ENCODE peak calls at places on chromosome 3, in nine cellular contexts. V, B, E, N, P, Y, L, Z and U are unnamed samples.

GRCh38 chr3:13204177-13204581 is 130.9 kb upstream of the IQSEC1 start:
- DNase-seq in L (no peak), P (no peak), V (no peak), N (no peak), Y (no peak), Z (no peak), B (no peak), E (peak), U (no peak)

GRCh38 chr3:33392703-33393125 is 47.5 kb downstream of the UBP1 start:
- DNase-seq in L (no peak), E (no peak), Y (peak), B (no peak), Z (peak), V (no peak), N (no peak), P (peak), U (peak)

GRCh38 chr3:24495334-24495994 is 814 bp upstream of the THRB start:
- DNase-seq in Y (peak), E (peak), L (no peak), V (no peak), N (no peak), B (peak), Z (no peak), P (no peak), U (peak)

GRCh38 chr3:5494913-5495519 is 307.5 kb downstream of the EDEM1 start:
- DNase-seq in B (no peak), V (no peak), Z (no peak), Y (no peak), E (no peak), L (no peak), N (no peak), P (no peak), U (no peak)

GRCh38 chr3:119457260-119457659 is 6.2 kb downstream of the TMEM39A start:
- DNase-seq in P (peak), Z (no peak), V (no peak), Y (no peak), B (no peak), E (no peak), N (no peak), L (no peak), U (no peak)

GRCh38 chr3:134449951-134450350 is 35.8 kb downstream of the ANAPC13 start:
- DNase-seq in V (no peak), P (no peak), L (no peak), E (no peak), Y (no peak), B (no peak), N (no peak), Z (no peak), U (no peak)

GRCh38 chr3:152335273-152335672 is 66.5 kb downstream of the MBNL1 start:
- DNase-seq in B (no peak), V (no peak), L (no peak), P (no peak), N (no peak), Z (no peak), E (no peak), Y (no peak), U (no peak)

GRCh38 chr3:9211155-9211950 is 38.1 kb downstream of the SRGAP3 start:
- DNase-seq in N (no peak), B (no peak), V (no peak), Y (no peak), L (no peak), E (no peak), P (peak), Z (peak), U (no peak)

GRCh38 chr3:8617921-8618320 is 26.7 kb downstream of the SSUH2 start:
- DNase-seq in N (no peak), L (no peak), E (no peak), Z (no peak), V (no peak), Y (no peak), B (no peak), P (no peak), U (peak)

GRCh38 chr3:71847794-71848193 is 62.8 kb upstream of the PROK2 start:
- DNase-seq in B (no peak), P (no peak), V (no peak), N (no peak), E (no peak), Z (no peak), L (no peak), Y (no peak), U (no peak)

GRCh38 chr3:25471081-25471768 is 43.2 kb downstream of the RARB start:
- DNase-seq in V (no peak), N (no peak), P (peak), L (no peak), B (peak), Y (no peak), Z (peak), E (no peak), U (no peak)

GRCh38 chr3:64651286-64651685 is 36.5 kb downstream of the ADAMTS9 start:
- DNase-seq in B (no peak), L (no peak), E (no peak), V (no peak), Y (no peak), P (no peak), N (no peak), Z (no peak), U (no peak)

GRCh38 chr3:158264894-158265293 is 155.0 kb downstream of the RSRC1 start:
- DNase-seq in Y (no peak), P (no peak), E (no peak), Z (no peak), V (no peak), N (no peak), L (no peak), B (no peak), U (no peak)

GRCh38 chr3:8490079-8490552 is 11.5 kb upstream of the LMCD1 start:
- DNase-seq in Y (no peak), E (no peak), L (no peak), N (no peak), Z (peak), B (no peak), V (no peak), P (peak), U (no peak)

GRCh38 chr3:115292677-115293076 is 145.6 kb upstream of the ZBTB20 start:
- DNase-seq in N (no peak), L (no peak), Z (no peak), P (no peak), V (no peak), E (no peak), B (no peak), Y (no peak), U (no peak)

GRCh38 chr3:72919520-72919919 is 31.7 kb downstream of the GXYLT2 start:
- DNase-seq in P (no peak), V (no peak), E (no peak), Z (no peak), L (no peak), N (no peak), Y (no peak), B (no peak), U (no peak)

GRCh38 chr3:20056727-20057611 is 16.7 kb downstream of the KAT2B start:
- DNase-seq in P (peak), E (no peak), L (no peak), N (no peak), Z (peak), V (no peak), B (no peak), Y (no peak), U (peak)

GRCh38 chr3:178989821-178990220 is 81.8 kb downstream of the ZMAT3 start:
- DNase-seq in Y (no peak), P (no peak), E (no peak), V (no peak), B (no peak), L (no peak), Z (no peak), N (no peak), U (no peak)

GRCh38 chr3:87706176-87706575 is 352.6 kb downstream of the CGGBP1 start:
- DNase-seq in N (no peak), V (no peak), E (no peak), Y (no peak), Z (no peak), L (no peak), P (no peak), B (no peak), U (no peak)

GRCh38 chr3:144458283-144458682 is 486.7 kb downstream of the DIPK2A start:
- DNase-seq in Y (no peak), L (no peak), P (no peak), N (no peak), V (no peak), B (no peak), E (no peak), Z (no peak), U (no peak)

GRCh38 chr3:133644768-133645167 is 17.0 kb downstream of the TOPBP1 start:
- DNase-seq in Z (peak), P (peak), E (no peak), V (no peak), Y (no peak), L (no peak), N (no peak), B (no peak), U (no peak)